ENCODE peak calls at places on chromosomes 6 and 20, in four cellular contexts. A is A549, N is HepG2, U is K562. V is an unnamed sample.

GRCh38 chr20:14561733-14562132 is 224.3 kb upstream of the FLRT3 start:
- DNase-seq in A (no peak), N (no peak), U (no peak), V (no peak)

GRCh38 chr6:12164508-12164770 is 125.7 kb upstream of the EDN1 start:
- DNase-seq in A (no peak), U (no peak), N (no peak), V (no peak)

GRCh38 chr6:2962636-2963035 is 8.7 kb downstream of the SERPINB6 start:
- DNase-seq in N (no peak), A (no peak), U (no peak), V (no peak)

GRCh38 chr6:33317418-33317667 is 201 bp downstream of the ZBTB22 start:
- DNase-seq in N (no peak), U (peak), A (no peak), V (no peak)

GRCh38 chr6:129186988-129187387 is 304.1 kb downstream of the LAMA2 start:
- DNase-seq in U (no peak), A (no peak), N (no peak), V (peak)

GRCh38 chr20:48295445-48295903 is 510.2 kb upstream of the SULF2 start:
- DNase-seq in N (peak), A (peak), U (no peak), V (no peak)

GRCh38 chr20:34621383-34622367 is 55.2 kb downstream of the PIGU start:
- DNase-seq in U (no peak), A (peak), N (peak), V (peak)

GRCh38 chr20:19067986-19068385 is 144.5 kb upstream of the SLC24A3 start:
- DNase-seq in N (no peak), A (no peak), U (no peak), V (no peak)

GRCh38 chr6:43192911-43193310 is 10.9 kb downstream of the CUL9 start:
- DNase-seq in U (no peak), A (no peak), N (no peak), V (no peak)

GRCh38 chr20:40724566-40724965 is 35.5 kb upstream of the MAFB start:
- DNase-seq in A (no peak), N (no peak), U (no peak), V (no peak)

GRCh38 chr20:40728996-40729395 is 40.0 kb upstream of the MAFB start:
- DNase-seq in A (no peak), N (no peak), U (no peak), V (no peak)

GRCh38 chr20:40727960-40728359 is 38.9 kb upstream of the MAFB start:
- DNase-seq in U (no peak), A (no peak), N (no peak), V (no peak)

GRCh38 chr20:40728470-40728869 is 39.4 kb upstream of the MAFB start:
- DNase-seq in N (no peak), U (no peak), A (no peak), V (peak)
- TF ChIP-seq MAX in N (no peak), U (no peak), A (no peak), V (no peak)

GRCh38 chr6:14728396-14729024 is 517.4 kb upstream of the JARID2 start:
- DNase-seq in N (no peak), U (peak), A (no peak), V (peak)
- TF ChIP-seq MAX in N (no peak), U (no peak), A (no peak), V (peak)

DNA sequence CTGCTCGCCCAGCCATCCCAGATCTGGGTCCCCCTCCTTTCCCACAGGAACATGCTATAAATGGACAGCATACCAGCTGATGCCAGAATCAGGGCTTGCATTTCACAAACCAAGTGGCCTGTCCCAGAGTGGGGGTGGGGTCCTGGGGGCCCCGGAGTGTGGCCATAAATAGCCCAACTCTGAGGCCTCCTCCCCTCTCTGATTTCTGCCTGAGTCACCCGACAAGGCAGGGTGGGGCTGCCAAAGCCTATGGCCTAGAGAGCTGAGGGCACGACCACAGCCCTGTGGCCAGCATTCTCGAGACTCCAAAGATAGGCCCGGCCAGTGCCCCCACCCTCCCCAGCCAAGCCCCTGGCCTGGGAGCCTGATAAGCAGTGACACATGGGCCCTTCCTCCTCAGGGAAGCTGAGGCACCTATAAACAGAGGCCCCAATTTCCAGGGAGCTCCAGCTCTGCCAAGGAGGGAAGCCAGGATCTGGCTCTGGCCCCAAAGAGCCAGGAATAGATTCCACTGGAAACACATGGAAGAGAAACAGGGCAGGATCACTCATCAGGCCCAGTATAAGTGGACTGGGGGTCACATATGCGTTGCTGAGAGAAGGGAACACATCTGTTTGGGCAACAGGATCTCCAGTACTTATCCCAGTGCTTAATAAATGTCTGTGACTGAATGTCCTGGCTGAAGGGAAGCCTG is 20.3 kb downstream of the SNTA1 start:
- DNase-seq in A (no peak), N (no peak), U (peak), V (peak)
- TF ChIP-seq MAX in A (no peak), N (no peak), U (no peak), V (no peak)

DNA sequence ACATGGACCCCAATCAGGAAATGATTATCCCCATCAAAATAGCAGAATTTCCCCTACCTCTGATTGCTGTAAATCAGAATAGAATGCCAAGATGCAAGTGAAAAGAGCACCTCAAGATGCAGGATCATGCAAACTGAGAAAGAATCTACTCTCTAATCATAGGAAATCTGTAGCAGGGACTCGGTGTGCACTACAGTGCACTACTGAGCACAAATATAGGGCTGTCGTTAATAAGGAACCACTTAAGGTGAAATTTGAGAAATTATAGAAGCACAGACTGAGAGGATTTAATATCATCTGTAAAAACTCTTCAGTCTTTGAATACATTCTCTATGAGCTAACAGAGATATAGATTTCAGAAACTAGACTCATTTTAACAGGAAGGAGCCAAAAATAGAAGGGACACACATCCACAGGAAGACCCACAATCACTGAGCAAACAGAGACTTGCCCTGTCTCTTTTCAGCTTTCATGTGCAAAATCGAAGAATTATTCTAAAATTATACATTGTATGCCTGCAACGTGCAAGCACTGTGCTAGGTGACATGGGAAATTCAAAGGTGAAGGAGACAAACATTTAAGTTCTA is 278.3 kb downstream of the HIVEP2 start:
- DNase-seq in U (no peak), N (no peak), A (no peak), V (no peak)
- TF ChIP-seq MAX in U (no peak), N (no peak), A (no peak), V (no peak)

GRCh38 chr6:139338845-139339244 is 35.6 kb downstream of the CITED2 start:
- DNase-seq in U (no peak), N (no peak), A (no peak), V (peak)
- TF ChIP-seq MAX in U (no peak), N (no peak), A (no peak), V (no peak)

GRCh38 chr6:141321486-141322347 is 811.0 kb upstream of the GJE1 start:
- DNase-seq in U (no peak), A (no peak), N (no peak), V (no peak)
- TF ChIP-seq MAX in U (no peak), A (no peak), N (no peak), V (no peak)

GRCh38 chr6:167408235-167408869 is 83.5 kb downstream of the TTLL2 start:
- DNase-seq in N (no peak), A (no peak), U (no peak), V (no peak)

GRCh38 chr6:167410510-167410909 is 85.6 kb downstream of the TTLL2 start:
- DNase-seq in N (no peak), A (no peak), U (no peak), V (no peak)

GRCh38 chr6:167407239-167408064 is 82.6 kb downstream of the TTLL2 start:
- DNase-seq in A (no peak), U (no peak), N (peak), V (no peak)

GRCh38 chr6:167409078-167409477 is 84.2 kb downstream of the TTLL2 start:
- DNase-seq in N (no peak), U (no peak), A (no peak), V (no peak)

DNA sequence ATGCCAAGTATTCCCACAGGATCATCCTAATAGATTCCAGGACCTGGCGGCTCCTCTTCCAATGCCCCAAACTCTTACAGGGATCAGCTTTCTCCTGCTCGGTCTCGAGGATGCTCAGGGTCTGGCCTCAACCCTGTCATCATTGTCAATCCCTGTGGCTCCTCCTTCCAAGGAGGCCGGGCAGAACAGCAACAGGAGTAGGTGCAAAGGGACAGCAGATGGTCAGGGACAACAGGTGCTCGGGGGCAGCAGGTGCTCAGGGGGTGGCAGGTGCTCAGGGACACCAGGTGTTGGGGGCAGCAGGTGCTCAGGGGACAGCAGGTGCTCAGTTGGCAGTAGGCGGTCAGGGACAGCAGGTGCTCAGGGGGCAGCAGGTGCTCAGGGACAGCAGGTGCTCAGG is 84.8 kb downstream of the TTLL2 start:
- DNase-seq in U (no peak), N (no peak), A (no peak), V (no peak)
- TF ChIP-seq MAX in U (no peak), N (no peak), A (no peak), V (no peak)

GRCh38 chr6:106215608-106216007 is 110.0 kb downstream of the ATG5 start:
- DNase-seq in N (no peak), U (no peak), A (no peak), V (no peak)
- TF ChIP-seq MAX in N (no peak), U (no peak), A (no peak), V (no peak)

GRCh38 chr6:36916159-36916558 is 30.4 kb downstream of the C6orf89 start:
- DNase-seq in U (no peak), A (no peak), N (no peak), V (no peak)

GRCh38 chr6:36915599-36915998 is 29.8 kb downstream of the C6orf89 start:
- DNase-seq in U (no peak), A (no peak), N (no peak), V (no peak)

GRCh38 chr6:36912583-36912982 is 26.8 kb downstream of the C6orf89 start:
- DNase-seq in U (no peak), A (no peak), N (no peak), V (no peak)

GRCh38 chr6:36913082-36913481 is 27.3 kb downstream of the C6orf89 start:
- DNase-seq in A (no peak), N (no peak), U (no peak), V (no peak)

GRCh38 chr6:36914227-36914794 is 28.6 kb downstream of the C6orf89 start:
- DNase-seq in U (no peak), N (peak), A (peak), V (no peak)
- TF ChIP-seq MAX in U (no peak), N (no peak), A (peak), V (no peak)

DNA sequence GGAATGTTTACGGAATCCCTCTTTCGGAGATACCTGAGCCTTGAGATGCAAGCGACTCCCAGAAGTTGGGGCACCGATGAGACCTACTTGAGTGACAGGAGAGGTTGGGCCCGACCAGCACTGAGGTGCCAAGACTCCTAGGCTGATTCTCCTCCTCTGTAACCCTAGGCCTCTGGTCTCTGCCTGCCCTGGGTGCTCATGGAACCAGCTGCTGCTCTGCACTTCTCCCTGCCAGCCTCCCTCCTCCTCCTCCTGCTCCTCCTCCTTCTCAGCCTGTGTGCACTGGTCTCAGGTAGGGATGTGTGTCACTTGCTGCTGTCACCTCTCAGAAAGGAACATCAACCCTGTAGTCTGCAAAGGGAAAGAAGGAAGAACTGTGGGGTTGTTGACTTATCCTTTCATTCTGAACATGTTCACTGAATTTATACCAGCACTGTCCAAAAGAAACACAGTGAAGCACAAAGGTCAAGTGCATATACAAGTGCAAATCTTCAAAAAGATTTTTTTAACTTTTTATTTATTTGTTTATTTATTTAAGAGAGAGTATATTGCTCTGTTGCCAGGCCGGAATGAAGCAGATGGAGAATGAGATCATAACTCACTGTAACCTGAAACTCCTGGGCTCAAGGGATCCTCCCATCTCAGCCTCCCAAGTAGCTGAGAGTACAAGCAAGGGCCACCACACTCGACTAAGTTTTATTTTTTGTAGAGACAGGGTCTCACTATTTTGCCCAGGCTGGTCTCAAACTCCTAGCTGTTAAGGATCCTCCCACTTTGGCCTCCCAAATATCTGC is 913 bp downstream of the BTN2A2 start:
- DNase-seq in A (peak), N (no peak), U (peak), V (peak)
- TF ChIP-seq MAX in A (no peak), N (no peak), U (peak), V (no peak)

V was measured in NB4.